ENCODE peak calls at places on chromosomes 3 and 15, in nine cellular contexts. One of them, this sample, is unnamed.

GRCh38 chr3:10142707-10143560 is 1.4 kb downstream of the VHL start:
- DNase-seq in KBM-7: peak; percentile 65
- DNase-seq in HuH-7.5: peak; percentile 37
- DNase-seq in SHP77 treated with DMSO at 0.1 percent for 48 hours: no peak
- DNase-seq in neuronal stem cell: no peak
- DNase-seq in NCI-H524: no peak
- DNase-seq in right lobe of liver: no peak
- DNase-seq in CD4-positive, alpha-beta T cell: peak; percentile 1
- DNase-seq in anterior cingulate cortex: no peak
- DNase-seq in this sample: peak; percentile 55

GRCh38 chr3:151856106-151856505 is 17.3 kb upstream of the SUCNR1 start:
- DNase-seq in KBM-7: no peak
- DNase-seq in HuH-7.5: no peak
- DNase-seq in SHP77 treated with DMSO at 0.1 percent for 48 hours: no peak
- DNase-seq in neuronal stem cell: no peak
- DNase-seq in NCI-H524: no peak
- DNase-seq in right lobe of liver: no peak
- DNase-seq in CD4-positive, alpha-beta T cell: no peak
- DNase-seq in anterior cingulate cortex: no peak
- DNase-seq in this sample: no peak

GRCh38 chr3:150020527-150020926 is 49.8 kb upstream of the PFN2 start:
- DNase-seq in KBM-7: no peak
- DNase-seq in HuH-7.5: no peak
- DNase-seq in SHP77 treated with DMSO at 0.1 percent for 48 hours: no peak
- DNase-seq in neuronal stem cell: no peak
- DNase-seq in NCI-H524: no peak
- DNase-seq in right lobe of liver: no peak
- DNase-seq in CD4-positive, alpha-beta T cell: no peak
- DNase-seq in anterior cingulate cortex: no peak
- DNase-seq in this sample: no peak

GRCh38 chr3:12751548-12751947 is 7.5 kb downstream of the TMEM40 start:
- DNase-seq in KBM-7: no peak
- DNase-seq in HuH-7.5: no peak
- DNase-seq in SHP77 treated with DMSO at 0.1 percent for 48 hours: no peak
- DNase-seq in neuronal stem cell: no peak
- DNase-seq in NCI-H524: no peak
- DNase-seq in right lobe of liver: no peak
- DNase-seq in CD4-positive, alpha-beta T cell: no peak
- DNase-seq in anterior cingulate cortex: no peak
- DNase-seq in this sample: no peak

GRCh38 chr15:85892232-85892631 is 97.5 kb upstream of the KLHL25 start:
- DNase-seq in KBM-7: no peak
- DNase-seq in HuH-7.5: no peak
- DNase-seq in SHP77 treated with DMSO at 0.1 percent for 48 hours: no peak
- DNase-seq in neuronal stem cell: no peak
- DNase-seq in NCI-H524: no peak
- DNase-seq in right lobe of liver: no peak
- DNase-seq in CD4-positive, alpha-beta T cell: no peak
- DNase-seq in anterior cingulate cortex: no peak
- DNase-seq in this sample: no peak

GRCh38 chr15:101366853-101367252 is 71.8 kb upstream of the SNRPA1 start:
- DNase-seq in KBM-7: no peak
- DNase-seq in HuH-7.5: no peak
- DNase-seq in SHP77 treated with DMSO at 0.1 percent for 48 hours: no peak
- DNase-seq in neuronal stem cell: no peak
- DNase-seq in NCI-H524: no peak
- DNase-seq in right lobe of liver: no peak
- DNase-seq in CD4-positive, alpha-beta T cell: no peak
- DNase-seq in anterior cingulate cortex: no peak
- DNase-seq in this sample: no peak

GRCh38 chr3:160531311-160531710 is 34.1 kb downstream of the KPNA4 start:
- DNase-seq in KBM-7: no peak
- DNase-seq in HuH-7.5: no peak
- DNase-seq in SHP77 treated with DMSO at 0.1 percent for 48 hours: no peak
- DNase-seq in neuronal stem cell: no peak
- DNase-seq in NCI-H524: no peak
- DNase-seq in right lobe of liver: no peak
- DNase-seq in CD4-positive, alpha-beta T cell: no peak
- DNase-seq in anterior cingulate cortex: no peak
- DNase-seq in this sample: no peak

GRCh38 chr3:128936341-128936740 is 56.9 kb downstream of the ACAD9 start:
- DNase-seq in KBM-7: no peak
- DNase-seq in HuH-7.5: no peak
- DNase-seq in SHP77 treated with DMSO at 0.1 percent for 48 hours: no peak
- DNase-seq in neuronal stem cell: no peak
- DNase-seq in NCI-H524: no peak
- DNase-seq in right lobe of liver: no peak
- DNase-seq in CD4-positive, alpha-beta T cell: no peak
- DNase-seq in anterior cingulate cortex: no peak
- DNase-seq in this sample: no peak

GRCh38 chr15:68587769-68588385 is 9.1 kb downstream of the CORO2B start:
- DNase-seq in KBM-7: no peak
- DNase-seq in HuH-7.5: no peak
- DNase-seq in SHP77 treated with DMSO at 0.1 percent for 48 hours: no peak
- DNase-seq in neuronal stem cell: no peak
- DNase-seq in NCI-H524: no peak
- DNase-seq in right lobe of liver: no peak
- DNase-seq in CD4-positive, alpha-beta T cell: no peak
- DNase-seq in anterior cingulate cortex: no peak
- DNase-seq in this sample: no peak

GRCh38 chr15:63943829-63944680 is 102.2 kb downstream of the DAPK2 start:
- DNase-seq in KBM-7: no peak
- DNase-seq in HuH-7.5: no peak
- DNase-seq in SHP77 treated with DMSO at 0.1 percent for 48 hours: no peak
- DNase-seq in neuronal stem cell: no peak
- DNase-seq in NCI-H524: no peak
- DNase-seq in right lobe of liver: no peak
- DNase-seq in CD4-positive, alpha-beta T cell: no peak
- DNase-seq in anterior cingulate cortex: no peak
- DNase-seq in this sample: no peak

GRCh38 chr3:111906667-111907066 is 47.6 kb downstream of the PHLDB2 start:
- DNase-seq in KBM-7: peak; percentile 4
- DNase-seq in HuH-7.5: no peak
- DNase-seq in SHP77 treated with DMSO at 0.1 percent for 48 hours: no peak
- DNase-seq in neuronal stem cell: no peak
- DNase-seq in NCI-H524: no peak
- DNase-seq in right lobe of liver: no peak
- DNase-seq in CD4-positive, alpha-beta T cell: no peak
- DNase-seq in anterior cingulate cortex: no peak
- DNase-seq in this sample: peak; percentile 72

GRCh38 chr3:52193059-52193458 is 4.9 kb upstream of the ALAS1 start:
- DNase-seq in KBM-7: no peak
- DNase-seq in HuH-7.5: no peak
- DNase-seq in SHP77 treated with DMSO at 0.1 percent for 48 hours: no peak
- DNase-seq in neuronal stem cell: no peak
- DNase-seq in NCI-H524: no peak
- DNase-seq in right lobe of liver: peak; percentile 95
- DNase-seq in CD4-positive, alpha-beta T cell: no peak
- DNase-seq in anterior cingulate cortex: peak; percentile 40
- DNase-seq in this sample: no peak

GRCh38 chr15:41254560-41254959 is 23.5 kb downstream of the CHP1 start:
- DNase-seq in KBM-7: peak; percentile 32
- DNase-seq in HuH-7.5: no peak
- DNase-seq in SHP77 treated with DMSO at 0.1 percent for 48 hours: no peak
- DNase-seq in neuronal stem cell: no peak
- DNase-seq in NCI-H524: no peak
- DNase-seq in right lobe of liver: no peak
- DNase-seq in CD4-positive, alpha-beta T cell: no peak
- DNase-seq in anterior cingulate cortex: no peak
- DNase-seq in this sample: no peak

GRCh38 chr15:50675524-50676144 is 11.0 kb downstream of the TRPM7 start:
- DNase-seq in KBM-7: peak; percentile 51
- DNase-seq in HuH-7.5: no peak
- DNase-seq in SHP77 treated with DMSO at 0.1 percent for 48 hours: no peak
- DNase-seq in neuronal stem cell: no peak
- DNase-seq in NCI-H524: no peak
- DNase-seq in right lobe of liver: no peak
- DNase-seq in CD4-positive, alpha-beta T cell: no peak
- DNase-seq in anterior cingulate cortex: no peak
- DNase-seq in this sample: peak; percentile 2

GRCh38 chr3:45088543-45088942 is 57.6 kb downstream of the CDCP1 start:
- DNase-seq in KBM-7: no peak
- DNase-seq in HuH-7.5: no peak
- DNase-seq in SHP77 treated with DMSO at 0.1 percent for 48 hours: no peak
- DNase-seq in neuronal stem cell: no peak
- DNase-seq in NCI-H524: no peak
- DNase-seq in right lobe of liver: peak; percentile 61
- DNase-seq in CD4-positive, alpha-beta T cell: no peak
- DNase-seq in anterior cingulate cortex: no peak
- DNase-seq in this sample: no peak

GRCh38 chr15:70158996-70159355 is 61.3 kb upstream of the TLE3 start:
- DNase-seq in KBM-7: no peak
- DNase-seq in HuH-7.5: no peak
- DNase-seq in SHP77 treated with DMSO at 0.1 percent for 48 hours: no peak
- DNase-seq in neuronal stem cell: no peak
- DNase-seq in NCI-H524: no peak
- DNase-seq in right lobe of liver: no peak
- DNase-seq in CD4-positive, alpha-beta T cell: no peak
- DNase-seq in anterior cingulate cortex: no peak
- DNase-seq in this sample: peak; percentile 15

GRCh38 chr3:94159062-94159726 is 96.3 kb downstream of the NSUN3 start:
- DNase-seq in KBM-7: no peak
- DNase-seq in HuH-7.5: no peak
- DNase-seq in SHP77 treated with DMSO at 0.1 percent for 48 hours: no peak
- DNase-seq in neuronal stem cell: no peak
- DNase-seq in NCI-H524: peak; percentile 18
- DNase-seq in right lobe of liver: no peak
- DNase-seq in CD4-positive, alpha-beta T cell: no peak
- DNase-seq in anterior cingulate cortex: peak; percentile 1
- DNase-seq in this sample: no peak

GRCh38 chr3:27720899-27721716 is 1.0 kb downstream of the EOMES start:
- DNase-seq in KBM-7: peak; percentile 10
- DNase-seq in HuH-7.5: peak; percentile 78
- DNase-seq in SHP77 treated with DMSO at 0.1 percent for 48 hours: no peak
- DNase-seq in neuronal stem cell: no peak
- DNase-seq in NCI-H524: no peak
- DNase-seq in right lobe of liver: no peak
- DNase-seq in CD4-positive, alpha-beta T cell: no peak
- DNase-seq in anterior cingulate cortex: no peak
- DNase-seq in this sample: no peak

GRCh38 chr3:141845407-141846049 is 30.9 kb upstream of the ATP1B3 start:
- DNase-seq in KBM-7: no peak
- DNase-seq in HuH-7.5: peak; percentile 23
- DNase-seq in SHP77 treated with DMSO at 0.1 percent for 48 hours: no peak
- DNase-seq in neuronal stem cell: no peak
- DNase-seq in NCI-H524: no peak
- DNase-seq in right lobe of liver: no peak
- DNase-seq in CD4-positive, alpha-beta T cell: peak; percentile 31
- DNase-seq in anterior cingulate cortex: no peak
- DNase-seq in this sample: no peak

GRCh38 chr15:58981808-58982475 is 5.5 kb upstream of the RNF111 start:
- DNase-seq in KBM-7: no peak
- DNase-seq in HuH-7.5: no peak
- DNase-seq in SHP77 treated with DMSO at 0.1 percent for 48 hours: no peak
- DNase-seq in neuronal stem cell: no peak
- DNase-seq in NCI-H524: no peak
- DNase-seq in right lobe of liver: no peak
- DNase-seq in CD4-positive, alpha-beta T cell: no peak
- DNase-seq in anterior cingulate cortex: no peak
- DNase-seq in this sample: no peak

GRCh38 chr3:40885423-40885822 is 313.9 kb upstream of the CTNNB1 start:
- DNase-seq in KBM-7: no peak
- DNase-seq in HuH-7.5: no peak
- DNase-seq in SHP77 treated with DMSO at 0.1 percent for 48 hours: no peak
- DNase-seq in neuronal stem cell: no peak
- DNase-seq in NCI-H524: no peak
- DNase-seq in right lobe of liver: no peak
- DNase-seq in CD4-positive, alpha-beta T cell: no peak
- DNase-seq in anterior cingulate cortex: no peak
- DNase-seq in this sample: no peak

GRCh38 chr15:60835974-60836373 is 357.0 kb upstream of the ICE2 start:
- DNase-seq in KBM-7: no peak
- DNase-seq in HuH-7.5: no peak
- DNase-seq in SHP77 treated with DMSO at 0.1 percent for 48 hours: no peak
- DNase-seq in neuronal stem cell: no peak
- DNase-seq in NCI-H524: no peak
- DNase-seq in right lobe of liver: no peak
- DNase-seq in CD4-positive, alpha-beta T cell: no peak
- DNase-seq in anterior cingulate cortex: no peak
- DNase-seq in this sample: no peak

GRCh38 chr3:52246264-52246620 is 683 bp downstream of the PPM1M start:
- DNase-seq in KBM-7: no peak
- DNase-seq in HuH-7.5: no peak
- DNase-seq in SHP77 treated with DMSO at 0.1 percent for 48 hours: no peak
- DNase-seq in neuronal stem cell: no peak
- DNase-seq in NCI-H524: no peak
- DNase-seq in right lobe of liver: peak; percentile 53
- DNase-seq in CD4-positive, alpha-beta T cell: no peak
- DNase-seq in anterior cingulate cortex: no peak
- DNase-seq in this sample: no peak

GRCh38 chr3:99700637-99701268 is 62.4 kb downstream of the COL8A1 start:
- DNase-seq in KBM-7: no peak
- DNase-seq in HuH-7.5: no peak
- DNase-seq in SHP77 treated with DMSO at 0.1 percent for 48 hours: no peak
- DNase-seq in neuronal stem cell: no peak
- DNase-seq in NCI-H524: no peak
- DNase-seq in right lobe of liver: no peak
- DNase-seq in CD4-positive, alpha-beta T cell: no peak
- DNase-seq in anterior cingulate cortex: no peak
- DNase-seq in this sample: no peak

GRCh38 chr15:42707068-42707467 is 29.9 kb downstream of the CDAN1 start:
- DNase-seq in KBM-7: no peak
- DNase-seq in HuH-7.5: no peak
- DNase-seq in SHP77 treated with DMSO at 0.1 percent for 48 hours: no peak
- DNase-seq in neuronal stem cell: no peak
- DNase-seq in NCI-H524: no peak
- DNase-seq in right lobe of liver: no peak
- DNase-seq in CD4-positive, alpha-beta T cell: no peak
- DNase-seq in anterior cingulate cortex: no peak
- DNase-seq in this sample: no peak

GRCh38 chr15:49036650-49037545 is 9.3 kb downstream of the SECISBP2L start:
- DNase-seq in KBM-7: no peak
- DNase-seq in HuH-7.5: no peak
- DNase-seq in SHP77 treated with DMSO at 0.1 percent for 48 hours: no peak
- DNase-seq in neuronal stem cell: no peak
- DNase-seq in NCI-H524: no peak
- DNase-seq in right lobe of liver: no peak
- DNase-seq in CD4-positive, alpha-beta T cell: no peak
- DNase-seq in anterior cingulate cortex: no peak
- DNase-seq in this sample: no peak

GRCh38 chr3:159260049-159260662 is 458.3 kb downstream of the MFSD1 start:
- DNase-seq in KBM-7: peak; percentile 37
- DNase-seq in HuH-7.5: no peak
- DNase-seq in SHP77 treated with DMSO at 0.1 percent for 48 hours: no peak
- DNase-seq in neuronal stem cell: peak; percentile 66
- DNase-seq in NCI-H524: peak; percentile 59
- DNase-seq in right lobe of liver: peak; percentile 52
- DNase-seq in CD4-positive, alpha-beta T cell: peak; percentile 9
- DNase-seq in anterior cingulate cortex: peak; percentile 19
- DNase-seq in this sample: peak; percentile 41

This sample was measured in MV-4-11.